ENCODE peak calls at places on chromosome 16, in four cellular contexts. B, G, P and E are unnamed samples.

GRCh38 chr16:10620120-10620519 is 39.7 kb upstream of the EMP2 start:
- DNase-seq in G (no peak), B (no peak), P (no peak), E (no peak)

GRCh38 chr16:65601781-65602180 is 479.9 kb upstream of the CDH11 start:
- DNase-seq in G (no peak), P (no peak), B (no peak), E (no peak)

GRCh38 chr16:57348361-57348760 is 10.2 kb upstream of the CCL22 start:
- DNase-seq in G (no peak), P (no peak), B (no peak), E (no peak)

GRCh38 chr16:3087243-3087791 is 11.8 kb downstream of the ZSCAN10 start:
- DNase-seq in B (no peak), G (no peak), P (no peak), E (no peak)

GRCh38 chr16:46763147-46763546 is 15.0 kb upstream of the MYLK3 start:
- DNase-seq in G (no peak), B (no peak), P (no peak), E (no peak)

GRCh38 chr16:54031107-54031760 is 255.4 kb downstream of the IRX3 start:
- DNase-seq in P (no peak), B (no peak), G (no peak), E (no peak)

GRCh38 chr16:49921791-49922456 is 66.0 kb upstream of the ZNF423 start:
- DNase-seq in G (no peak), B (peak; percentile 63), P (peak; percentile 87), E (peak; percentile 86)

GRCh38 chr16:54362801-54363200 is 76.2 kb upstream of the IRX3 start:
- DNase-seq in P (no peak), G (no peak), B (no peak), E (peak; percentile 52)

GRCh38 chr16:90026135-90026534 is 6.9 kb upstream of the DBNDD1 start:
- DNase-seq in B (no peak), P (no peak), G (no peak), E (no peak)

GRCh38 chr16:30786936-30787612 is at the start of gene ZNF629:
- DNase-seq in B (peak; percentile 79), P (peak; percentile 87), G (no peak), E (peak; percentile 97)

GRCh38 chr16:50396770-50397525 is 28.2 kb upstream of the BRD7 start:
- DNase-seq in B (no peak), G (no peak), P (no peak), E (no peak)

GRCh38 chr16:84836967-84837366 is 17.2 kb downstream of the CRISPLD2 start:
- DNase-seq in B (no peak), P (no peak), G (no peak), E (peak; percentile 24)

GRCh38 chr16:3059041-3059722 is 6.3 kb upstream of the IL32 start:
- DNase-seq in P (peak; percentile 96), B (peak; percentile 71), G (no peak), E (peak; percentile 99)

GRCh38 chr16:54152362-54153239 is 134.0 kb downstream of the IRX3 start:
- DNase-seq in B (no peak), G (no peak), P (no peak), E (no peak)

GRCh38 chr16:3542601-3543373 is 34.4 kb downstream of the NLRC3 start:
- DNase-seq in G (no peak), P (no peak), B (no peak), E (no peak)

GRCh38 chr16:52569296-52569695 is 22.4 kb upstream of the TOX3 start:
- DNase-seq in B (no peak), G (no peak), P (no peak), E (no peak)

GRCh38 chr16:28326881-28327610 is 34.7 kb downstream of the SBK1 start:
- DNase-seq in B (peak; percentile 61), P (peak; percentile 88), G (no peak), E (peak; percentile 81)

GRCh38 chr16:2236362-2237075 is at the start of gene DNASE1L2:
- DNase-seq in G (no peak), B (no peak), P (peak; percentile 79), E (peak; percentile 82)

GRCh38 chr16:73268311-73268997 is 220.5 kb upstream of the ZFHX3 start:
- DNase-seq in G (no peak), B (peak; percentile 12), P (no peak), E (peak; percentile 46)

GRCh38 chr16:50692999-50693781 is at the start of gene NOD2:
- DNase-seq in P (peak; percentile 61), G (no peak), B (no peak), E (peak; percentile 91)

GRCh38 chr16:49349446-49350168 is 24.0 kb upstream of the C16orf78 start:
- DNase-seq in B (no peak), G (no peak), P (no peak), E (no peak)

GRCh38 chr16:86680137-86680536 is 101.8 kb downstream of the FOXL1 start:
- DNase-seq in B (no peak), P (no peak), G (no peak), E (no peak)

GRCh38 chr16:66418165-66418962 is 8.7 kb upstream of the BEAN1 start:
- DNase-seq in P (no peak), B (no peak), G (no peak), E (no peak)

GRCh38 chr16:2857451-2858244 is at the start of gene PRSS22:
- DNase-seq in G (no peak), B (no peak), P (peak; percentile 74), E (peak; percentile 49)

GRCh38 chr16:51524555-51525373 is 373.7 kb upstream of the SALL1 start:
- DNase-seq in G (no peak), B (no peak), P (no peak), E (no peak)

GRCh38 chr16:87575027-87575804 is 27.1 kb upstream of the JPH3 start:
- DNase-seq in G (no peak), P (peak; percentile 77), B (no peak), E (no peak)

GRCh38 chr16:81292936-81293335 is 21.8 kb upstream of the GAN start:
- DNase-seq in B (no peak), P (no peak), G (no peak), E (no peak)

GRCh38 chr16:29868396-29868795 is 5.4 kb upstream of the CDIPT start:
- DNase-seq in G (no peak), P (no peak), B (no peak), E (no peak)

GRCh38 chr16:76583995-76584394 is 306.8 kb downstream of the CNTNAP4 start:
- DNase-seq in B (no peak), G (no peak), P (no peak), E (no peak)
- TF ChIP-seq TCF12 in B (no peak), G (no peak), P (no peak), E (no peak)

GRCh38 chr16:56199164-56199563 is 7.9 kb downstream of the GNAO1 start:
- DNase-seq in P (no peak), G (peak; percentile 39), B (no peak), E (no peak)

GRCh38 chr16:56201030-56201429 is 9.7 kb downstream of the GNAO1 start:
- DNase-seq in G (no peak), P (no peak), B (no peak), E (no peak)

GRCh38 chr16:56203052-56203451 is 11.8 kb downstream of the GNAO1 start:
- DNase-seq in P (peak; percentile 53), G (no peak), B (peak; percentile 63), E (peak; percentile 44)

GRCh38 chr16:56204836-56205235 is 13.5 kb downstream of the GNAO1 start:
- DNase-seq in P (no peak), G (no peak), B (no peak), E (no peak)

DNA sequence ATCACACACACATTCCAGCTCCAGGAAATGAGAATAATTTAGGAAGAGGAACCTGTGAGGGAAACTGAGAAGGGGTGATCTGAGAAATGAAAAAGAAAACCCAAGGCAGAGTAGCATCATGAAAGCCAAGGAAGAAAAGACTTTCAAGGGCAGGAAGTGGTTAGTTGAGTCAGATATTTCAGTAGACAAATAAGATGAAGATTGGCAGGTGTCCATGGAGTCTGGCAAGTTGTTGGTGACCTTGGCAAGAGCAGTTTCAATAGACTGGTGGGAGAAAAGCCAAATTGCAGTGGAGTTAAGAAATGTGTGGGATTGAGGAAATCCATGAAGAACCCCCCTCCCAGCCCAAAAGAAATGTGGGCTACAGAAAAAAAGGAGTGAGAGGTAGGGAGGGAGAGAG is 10.7 kb downstream of the GNAO1 start:
- DNase-seq in B (no peak), P (no peak), G (no peak), E (no peak)
- TF ChIP-seq TCF12 in B (no peak), P (no peak), G (no peak), E (no peak)

GRCh38 chr16:56269276-56269675 is 78.0 kb downstream of the GNAO1 start:
- DNase-seq in B (no peak), P (no peak), G (no peak), E (no peak)
- TF ChIP-seq TCF12 in B (no peak), P (no peak), G (no peak), E (no peak)

GRCh38 chr16:88634994-88635670 is 3.2 kb upstream of the IL17C start:
- DNase-seq in G (no peak), P (no peak), B (no peak), E (no peak)
- TF ChIP-seq TCF12 in G (no peak), P (no peak), B (no peak), E (no peak)

GRCh38 chr16:47852991-47853390 is 302.8 kb downstream of the ABCC12 start:
- DNase-seq in B (no peak), P (no peak), G (no peak), E (no peak)

GRCh38 chr16:47851026-47851610 is 304.7 kb downstream of the ABCC12 start:
- DNase-seq in B (no peak), P (peak; percentile 33), G (no peak), E (peak; percentile 36)

GRCh38 chr16:47855431-47855830 is 300.4 kb downstream of the ABCC12 start:
- DNase-seq in P (no peak), B (no peak), G (no peak), E (no peak)

GRCh38 chr16:47854737-47855136 is 301.1 kb downstream of the ABCC12 start:
- DNase-seq in G (no peak), P (no peak), B (no peak), E (no peak)

GRCh38 chr16:47853635-47854034 is 302.2 kb downstream of the ABCC12 start:
- DNase-seq in B (no peak), P (no peak), G (no peak), E (no peak)
- TF ChIP-seq TCF12 in B (no peak), P (no peak), G (no peak), E (no peak)

GRCh38 chr16:17471745-17472075 is 950 bp upstream of the XYLT1 start:
- DNase-seq in B (no peak), P (no peak), G (no peak), E (no peak)
- TF ChIP-seq TCF12 in B (no peak), P (no peak), G (no peak), E (no peak)

DNA sequence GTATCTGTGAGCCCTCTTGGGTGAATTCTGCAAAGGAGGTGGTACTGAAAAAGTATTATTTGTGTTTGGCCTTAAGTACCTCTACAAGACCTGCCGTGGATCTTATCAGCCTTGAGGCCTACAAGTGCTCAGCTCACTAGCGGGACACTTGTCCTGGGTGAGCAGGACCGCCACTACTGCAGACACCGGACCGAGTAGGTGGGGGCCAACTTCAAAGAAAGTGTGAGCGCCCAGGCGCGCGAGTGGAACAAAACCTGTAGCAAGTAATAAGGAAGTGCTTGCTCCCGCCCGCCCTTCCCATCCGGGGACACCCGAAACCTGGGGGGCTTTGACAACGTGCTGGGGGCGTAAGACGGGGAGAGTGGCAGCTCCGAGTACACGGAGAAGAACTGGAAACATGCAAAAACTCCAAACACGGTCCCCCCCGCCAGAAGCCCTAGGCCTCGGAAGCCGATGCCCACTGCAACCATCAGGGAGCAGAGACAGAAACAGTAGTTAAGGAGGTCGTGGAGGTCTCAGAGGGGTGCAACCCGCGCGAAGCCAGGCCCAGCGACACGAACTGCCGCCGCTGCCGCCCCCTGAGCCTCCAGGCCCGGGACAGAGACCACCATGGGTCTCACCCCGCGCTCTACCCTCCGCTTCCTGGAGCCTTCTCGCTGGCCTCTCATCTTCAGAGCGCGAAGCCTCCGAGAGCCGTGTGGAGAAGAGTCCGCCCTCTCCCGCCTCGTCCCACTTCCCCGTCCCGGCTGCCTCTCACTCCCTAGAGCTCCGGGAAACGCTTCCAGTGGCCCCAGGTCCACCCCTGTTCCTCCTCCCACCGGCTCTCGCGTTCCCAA is 563 bp downstream of the CNOT1 start:
- DNase-seq in G (peak; percentile 17), B (peak; percentile 55), P (peak; percentile 49), E (no peak)
- TF ChIP-seq TCF12 in G (no peak), B (no peak), P (no peak), E (no peak)